ENCODE peak calls at places on chromosomes 12 and 14, in six cellular contexts. G is WERI-Rb-1, T is BJ, P is GM13977, R is mesothelial cell of epicardium, A is heart right ventricle. K is an unnamed sample.

GRCh38 chr12:43306066-43306465 is 245.9 kb downstream of the ADAMTS20 start:
- DNase-seq in G (no peak), T (peak; percentile 79), P (no peak), R (no peak), A (no peak), K (no peak)

GRCh38 chr14:23580152-23580926 is 1.7 kb upstream of the JPH4 start:
- DNase-seq in G (no peak), T (no peak), P (no peak), R (no peak), A (no peak), K (no peak)

GRCh38 chr12:116113398-116114130 is 163.9 kb downstream of the MED13L start:
- DNase-seq in G (no peak), T (no peak), P (no peak), R (no peak), A (no peak), K (no peak)

GRCh38 chr12:77354766-77355362 is 289.5 kb upstream of the E2F7 start:
- DNase-seq in G (no peak), T (no peak), P (no peak), R (no peak), A (no peak), K (no peak)

GRCh38 chr12:43309845-43310405 is 242.1 kb downstream of the ADAMTS20 start:
- DNase-seq in G (no peak), T (peak; percentile 95), P (no peak), R (no peak), A (no peak), K (no peak)

GRCh38 chr12:126999352-126999751 is 1267.6 kb upstream of the TMEM132C start:
- DNase-seq in G (no peak), T (no peak), P (no peak), R (no peak), A (no peak), K (no peak)

GRCh38 chr14:74014299-74014698 is 4.8 kb downstream of the ENTPD5 start:
- DNase-seq in G (no peak), T (no peak), P (no peak), R (no peak), A (no peak), K (no peak)

GRCh38 chr14:83816755-83817154 is 1713.2 kb upstream of the FLRT2 start:
- DNase-seq in G (no peak), T (no peak), P (no peak), R (no peak), A (peak; percentile 3), K (no peak)

GRCh38 chr14:68929623-68930307 is 49.3 kb downstream of the ACTN1 start:
- DNase-seq in G (no peak), T (no peak), P (no peak), R (no peak), A (no peak), K (no peak)

GRCh38 chr12:114918535-114919233 is 234.7 kb upstream of the TBX3 start:
- DNase-seq in G (no peak), T (peak; percentile 74), P (no peak), R (no peak), A (no peak), K (no peak)

GRCh38 chr12:94730846-94731245 is 80.5 kb upstream of the TMCC3 start:
- DNase-seq in G (no peak), T (no peak), P (no peak), R (no peak), A (no peak), K (no peak)

GRCh38 chr12:4151362-4152121 is 122.0 kb upstream of the CCND2 start:
- DNase-seq in G (no peak), T (no peak), P (no peak), R (no peak), A (no peak), K (no peak)

GRCh38 chr12:94172031-94172430 is 23.7 kb downstream of the PLXNC1 start:
- DNase-seq in G (no peak), T (no peak), P (no peak), R (no peak), A (no peak), K (no peak)

GRCh38 chr14:20998139-20998538 is 954 bp upstream of the SLC39A2 start:
- DNase-seq in G (no peak), T (no peak), P (no peak), R (no peak), A (no peak), K (no peak)

GRCh38 chr14:72558721-72559120 is 335.2 kb downstream of the DPF3 start:
- DNase-seq in G (no peak), T (peak; percentile 12), P (no peak), R (no peak), A (no peak), K (no peak)

GRCh38 chr12:85996280-85996679 is 122.2 kb downstream of the NTS start:
- DNase-seq in G (no peak), T (no peak), P (no peak), R (no peak), A (no peak), K (no peak)

GRCh38 chr14:99430491-99430890 is 50.2 kb downstream of the SETD3 start:
- DNase-seq in G (peak; percentile 45), T (no peak), P (no peak), R (no peak), A (peak; percentile 21), K (peak; percentile 32)

GRCh38 chr12:119704065-119704747 is 36.3 kb downstream of the PRKAB1 start:
- DNase-seq in G (no peak), T (no peak), P (no peak), R (no peak), A (peak; percentile 64), K (no peak)

GRCh38 chr12:46569826-46570390 is 197.3 kb upstream of the SLC38A2 start:
- DNase-seq in G (no peak), T (no peak), P (no peak), R (no peak), A (no peak), K (no peak)

GRCh38 chr12:113852695-113853490 is 113.2 kb downstream of the RBM19 start:
- DNase-seq in G (no peak), T (no peak), P (no peak), R (no peak), A (no peak), K (no peak)

GRCh38 chr14:65137648-65138317 is 35.5 kb upstream of the MAX start:
- DNase-seq in G (no peak), T (no peak), P (no peak), R (no peak), A (peak; percentile 33), K (no peak)

GRCh38 chr12:62861157-62861535 is 73.8 kb downstream of the PPM1H start:
- DNase-seq in G (no peak), T (no peak), P (no peak), R (no peak), A (no peak), K (no peak)

DNA sequence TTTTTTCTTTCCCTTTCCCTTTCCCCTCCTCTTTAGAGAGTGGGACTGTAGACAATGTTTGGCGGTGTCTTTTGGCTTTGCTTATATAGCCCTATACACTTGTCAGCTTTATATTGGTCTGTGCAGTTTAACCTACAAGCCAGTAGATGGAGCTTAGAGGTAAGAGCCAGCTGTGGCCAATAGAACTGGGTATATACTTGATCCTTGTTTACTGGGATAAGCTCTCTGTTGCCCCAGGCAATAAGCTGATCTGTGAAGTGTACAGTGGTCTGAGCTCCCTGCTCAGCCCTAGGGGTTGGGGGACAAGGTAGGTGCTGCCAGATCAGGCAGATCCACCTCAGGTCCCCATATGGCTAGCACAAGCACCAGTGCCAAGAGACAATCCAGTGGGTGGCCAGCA is 434.1 kb downstream of the NOVA1 start:
- DNase-seq in G (peak; percentile 61), T (no peak), P (no peak), R (no peak), A (no peak), K (no peak)
- TF ChIP-seq CTCF in G (peak; percentile 54), T (no peak), P (peak; percentile 21), R (no peak), A (no peak), K (no peak)

DNA sequence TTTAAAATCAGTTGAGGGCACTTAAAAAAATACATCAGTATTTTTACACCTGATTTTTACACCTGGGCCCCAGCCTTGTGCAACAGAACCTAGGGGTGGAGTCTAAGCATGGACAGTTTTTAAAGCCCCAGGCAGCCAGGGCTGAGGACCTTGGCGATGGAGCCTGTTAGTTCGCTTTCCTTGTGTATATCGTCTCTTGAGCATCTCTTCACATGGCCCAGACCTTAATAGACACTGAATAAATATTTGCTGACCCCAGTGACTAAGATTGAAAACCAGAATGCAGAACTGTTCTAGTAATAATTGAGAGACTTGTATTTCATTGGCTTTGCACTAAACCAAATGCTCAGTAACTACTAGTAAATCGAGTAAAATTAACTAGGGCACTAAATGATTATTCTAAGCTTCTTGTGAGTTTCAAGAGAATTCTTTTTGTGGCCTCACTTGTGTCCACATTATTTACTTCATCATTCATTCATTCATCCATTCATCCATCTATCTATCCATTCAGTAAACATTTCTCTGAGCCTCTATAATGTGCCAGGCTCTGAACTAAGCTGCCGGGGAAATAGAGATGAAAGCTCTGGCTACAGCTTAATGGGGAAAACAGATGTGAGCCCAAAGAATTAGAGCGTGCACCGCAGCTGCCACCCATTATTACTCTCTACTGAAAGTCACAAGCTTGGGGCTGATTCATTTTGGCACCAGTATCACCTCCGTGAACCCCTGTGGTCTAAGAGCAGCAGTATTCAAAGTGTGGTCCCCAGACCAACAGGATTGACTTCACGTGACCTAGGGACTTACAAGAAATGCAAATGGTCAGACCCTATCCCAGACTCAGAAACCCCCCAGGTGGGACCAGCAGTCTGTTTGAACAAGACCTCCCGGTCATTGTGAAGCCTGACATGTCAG is 30.7 kb upstream of the BCL7A start:
- DNase-seq in G (no peak), T (no peak), P (peak; percentile 82), R (no peak), A (no peak), K (peak; percentile 71)
- TF ChIP-seq CTCF in G (no peak), T (no peak), P (no peak), R (no peak), A (no peak), K (no peak)

GRCh38 chr14:36863271-36863670 is 201.6 kb downstream of the PAX9 start:
- DNase-seq in G (no peak), T (no peak), P (no peak), R (no peak), A (no peak), K (no peak)
- TF ChIP-seq CTCF in G (no peak), T (no peak), P (no peak), R (no peak), A (no peak), K (no peak)

DNA sequence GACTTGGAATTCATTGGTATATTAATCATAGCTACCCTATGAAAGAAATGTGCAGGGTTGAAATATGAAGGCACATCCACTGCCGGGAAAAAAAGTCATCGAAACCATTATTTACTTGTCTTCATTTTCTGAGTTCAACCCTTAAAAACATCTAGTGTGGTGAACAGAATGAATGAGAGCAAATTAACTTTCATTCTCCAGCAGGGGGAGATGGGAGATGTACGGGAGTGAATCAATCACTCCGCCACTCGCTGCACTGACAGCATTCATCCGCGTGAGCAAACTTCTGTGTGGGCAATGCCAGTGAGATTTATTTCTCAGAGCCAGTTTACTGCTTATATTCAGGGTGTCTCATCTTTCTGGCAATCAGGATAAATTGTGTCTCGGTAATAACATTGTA is 463.5 kb upstream of the MIS18BP1 start:
- DNase-seq in G (no peak), T (no peak), P (no peak), R (no peak), A (no peak), K (no peak)
- TF ChIP-seq CTCF in G (no peak), T (peak; percentile 9), P (no peak), R (peak; percentile 31), A (no peak), K (no peak)

DNA sequence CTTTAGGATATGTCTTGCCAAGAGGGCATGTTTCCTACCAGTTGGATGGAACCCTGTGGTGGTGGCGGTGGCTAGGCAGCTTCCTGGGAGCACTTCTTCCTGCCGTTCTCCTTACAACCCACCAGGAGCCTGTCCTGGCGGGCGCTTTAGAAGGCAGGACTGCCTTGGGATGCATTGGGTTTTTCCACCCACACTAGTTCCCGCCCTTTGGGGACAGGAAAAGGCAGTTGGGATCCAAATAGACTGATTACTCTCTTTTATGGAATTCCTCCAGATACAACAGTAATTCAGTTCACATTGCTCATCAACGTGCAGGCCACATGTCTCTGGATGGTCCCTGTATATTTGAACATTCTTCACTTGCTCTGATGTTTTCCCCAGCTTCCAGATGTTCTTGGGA is 305.7 kb upstream of the SSTR1 start:
- DNase-seq in G (no peak), T (peak; percentile 67), P (no peak), R (no peak), A (peak; percentile 66), K (no peak)
- TF ChIP-seq CTCF in G (no peak), T (peak; percentile 13), P (no peak), R (no peak), A (no peak), K (no peak)